ENCODE peak calls at places on chromosomes 5 and 9, in eight cellular contexts. One of them, this sample, is unnamed.

GRCh38 chr9:93071464-93071863 is 13.0 kb downstream of the SUSD3 start:
- DNase-seq in mammary epithelial cell: no peak
- DNase-seq in activated T-cell treated with anti-CD3 and anti-CD28 coated beads, Interleukin-2, amount 50 U/mL, for 72 hours: no peak
- DNase-seq in activated CD4-positive, alpha-beta T cell treated with anti-CD3 and anti-CD28 coated beads for 48 hours: peak
- DNase-seq in left colon: no peak
- DNase-seq in cardiac septum: no peak
- DNase-seq in M059J: peak
- DNase-seq in NCI-H1694 treated with DMSO at 0.1 percent for 48 hours: no peak
- DNase-seq in this sample: no peak

GRCh38 chr5:142839711-142840441 is 69.7 kb downstream of the ARHGAP26 start:
- DNase-seq in M059J: no peak
- DNase-seq in cardiac septum: no peak
- DNase-seq in mammary epithelial cell: no peak
- DNase-seq in left colon: no peak
- DNase-seq in activated CD4-positive, alpha-beta T cell treated with anti-CD3 and anti-CD28 coated beads for 48 hours: no peak
- DNase-seq in NCI-H1694 treated with DMSO at 0.1 percent for 48 hours: no peak
- DNase-seq in activated T-cell treated with anti-CD3 and anti-CD28 coated beads, Interleukin-2, amount 50 U/mL, for 72 hours: no peak
- DNase-seq in this sample: no peak

GRCh38 chr9:122200960-122201635 is 27.7 kb downstream of the LHX6 start:
- DNase-seq in cardiac septum: no peak
- DNase-seq in mammary epithelial cell: no peak
- DNase-seq in activated CD4-positive, alpha-beta T cell treated with anti-CD3 and anti-CD28 coated beads for 48 hours: no peak
- DNase-seq in NCI-H1694 treated with DMSO at 0.1 percent for 48 hours: no peak
- DNase-seq in activated T-cell treated with anti-CD3 and anti-CD28 coated beads, Interleukin-2, amount 50 U/mL, for 72 hours: no peak
- DNase-seq in left colon: no peak
- DNase-seq in M059J: peak
- DNase-seq in this sample: no peak

GRCh38 chr9:21936161-21936560 is 58.0 kb downstream of the CDKN2A start:
- DNase-seq in activated CD4-positive, alpha-beta T cell treated with anti-CD3 and anti-CD28 coated beads for 48 hours: no peak
- DNase-seq in mammary epithelial cell: no peak
- DNase-seq in M059J: no peak
- DNase-seq in cardiac septum: no peak
- DNase-seq in activated T-cell treated with anti-CD3 and anti-CD28 coated beads, Interleukin-2, amount 50 U/mL, for 72 hours: no peak
- DNase-seq in NCI-H1694 treated with DMSO at 0.1 percent for 48 hours: no peak
- DNase-seq in left colon: no peak
- DNase-seq in this sample: no peak

GRCh38 chr9:14584571-14584970 is 108.7 kb downstream of the ZDHHC21 start:
- DNase-seq in M059J: no peak
- DNase-seq in NCI-H1694 treated with DMSO at 0.1 percent for 48 hours: no peak
- DNase-seq in mammary epithelial cell: no peak
- DNase-seq in cardiac septum: no peak
- DNase-seq in activated CD4-positive, alpha-beta T cell treated with anti-CD3 and anti-CD28 coated beads for 48 hours: no peak
- DNase-seq in activated T-cell treated with anti-CD3 and anti-CD28 coated beads, Interleukin-2, amount 50 U/mL, for 72 hours: no peak
- DNase-seq in left colon: no peak
- DNase-seq in this sample: no peak

GRCh38 chr5:57036621-57037160 is 84.8 kb upstream of the MIER3 start:
- DNase-seq in M059J: no peak
- DNase-seq in activated T-cell treated with anti-CD3 and anti-CD28 coated beads, Interleukin-2, amount 50 U/mL, for 72 hours: no peak
- DNase-seq in NCI-H1694 treated with DMSO at 0.1 percent for 48 hours: no peak
- DNase-seq in left colon: no peak
- DNase-seq in mammary epithelial cell: no peak
- DNase-seq in cardiac septum: no peak
- DNase-seq in activated CD4-positive, alpha-beta T cell treated with anti-CD3 and anti-CD28 coated beads for 48 hours: no peak
- DNase-seq in this sample: no peak

GRCh38 chr5:140292212-140293040 is 10.5 kb downstream of the PFDN1 start:
- DNase-seq in mammary epithelial cell: no peak
- DNase-seq in M059J: no peak
- DNase-seq in activated T-cell treated with anti-CD3 and anti-CD28 coated beads, Interleukin-2, amount 50 U/mL, for 72 hours: no peak
- DNase-seq in left colon: no peak
- DNase-seq in cardiac septum: no peak
- DNase-seq in NCI-H1694 treated with DMSO at 0.1 percent for 48 hours: no peak
- DNase-seq in activated CD4-positive, alpha-beta T cell treated with anti-CD3 and anti-CD28 coated beads for 48 hours: no peak
- DNase-seq in this sample: no peak

GRCh38 chr5:135745897-135746500 is 88.5 kb upstream of the SLC25A48 start:
- DNase-seq in NCI-H1694 treated with DMSO at 0.1 percent for 48 hours: no peak
- DNase-seq in mammary epithelial cell: no peak
- DNase-seq in activated CD4-positive, alpha-beta T cell treated with anti-CD3 and anti-CD28 coated beads for 48 hours: no peak
- DNase-seq in cardiac septum: no peak
- DNase-seq in M059J: no peak
- DNase-seq in activated T-cell treated with anti-CD3 and anti-CD28 coated beads, Interleukin-2, amount 50 U/mL, for 72 hours: no peak
- DNase-seq in left colon: no peak
- DNase-seq in this sample: no peak

GRCh38 chr9:79482078-79482477 is 89.7 kb upstream of the TLE4 start:
- DNase-seq in cardiac septum: no peak
- DNase-seq in mammary epithelial cell: no peak
- DNase-seq in activated CD4-positive, alpha-beta T cell treated with anti-CD3 and anti-CD28 coated beads for 48 hours: no peak
- DNase-seq in activated T-cell treated with anti-CD3 and anti-CD28 coated beads, Interleukin-2, amount 50 U/mL, for 72 hours: no peak
- DNase-seq in left colon: no peak
- DNase-seq in M059J: no peak
- DNase-seq in NCI-H1694 treated with DMSO at 0.1 percent for 48 hours: no peak
- DNase-seq in this sample: no peak

GRCh38 chr5:33227746-33228145 is 213.0 kb upstream of the TARS1 start:
- DNase-seq in M059J: no peak
- DNase-seq in activated T-cell treated with anti-CD3 and anti-CD28 coated beads, Interleukin-2, amount 50 U/mL, for 72 hours: no peak
- DNase-seq in activated CD4-positive, alpha-beta T cell treated with anti-CD3 and anti-CD28 coated beads for 48 hours: no peak
- DNase-seq in cardiac septum: no peak
- DNase-seq in mammary epithelial cell: no peak
- DNase-seq in NCI-H1694 treated with DMSO at 0.1 percent for 48 hours: no peak
- DNase-seq in left colon: no peak
- DNase-seq in this sample: no peak

GRCh38 chr5:18553269-18553668 is 919.0 kb downstream of the TAF11L14 start:
- DNase-seq in NCI-H1694 treated with DMSO at 0.1 percent for 48 hours: no peak
- DNase-seq in M059J: peak
- DNase-seq in left colon: no peak
- DNase-seq in activated CD4-positive, alpha-beta T cell treated with anti-CD3 and anti-CD28 coated beads for 48 hours: no peak
- DNase-seq in mammary epithelial cell: peak
- DNase-seq in cardiac septum: no peak
- DNase-seq in activated T-cell treated with anti-CD3 and anti-CD28 coated beads, Interleukin-2, amount 50 U/mL, for 72 hours: no peak
- DNase-seq in this sample: no peak

GRCh38 chr9:109331353-109331752 is 10.5 kb upstream of the EPB41L4B start:
- DNase-seq in M059J: peak
- DNase-seq in cardiac septum: peak
- DNase-seq in NCI-H1694 treated with DMSO at 0.1 percent for 48 hours: no peak
- DNase-seq in activated CD4-positive, alpha-beta T cell treated with anti-CD3 and anti-CD28 coated beads for 48 hours: no peak
- DNase-seq in left colon: peak
- DNase-seq in mammary epithelial cell: peak
- DNase-seq in activated T-cell treated with anti-CD3 and anti-CD28 coated beads, Interleukin-2, amount 50 U/mL, for 72 hours: no peak
- DNase-seq in this sample: no peak

GRCh38 chr5:10251409-10251808 is 1.3 kb downstream of the CCT5 start:
- DNase-seq in left colon: no peak
- DNase-seq in M059J: no peak
- DNase-seq in activated T-cell treated with anti-CD3 and anti-CD28 coated beads, Interleukin-2, amount 50 U/mL, for 72 hours: no peak
- DNase-seq in NCI-H1694 treated with DMSO at 0.1 percent for 48 hours: no peak
- DNase-seq in cardiac septum: no peak
- DNase-seq in activated CD4-positive, alpha-beta T cell treated with anti-CD3 and anti-CD28 coated beads for 48 hours: no peak
- DNase-seq in mammary epithelial cell: no peak
- DNase-seq in this sample: no peak

GRCh38 chr9:136587145-136587943 is 41.5 kb upstream of the NOTCH1 start:
- DNase-seq in left colon: peak
- DNase-seq in M059J: no peak
- DNase-seq in cardiac septum: peak
- DNase-seq in activated CD4-positive, alpha-beta T cell treated with anti-CD3 and anti-CD28 coated beads for 48 hours: no peak
- DNase-seq in activated T-cell treated with anti-CD3 and anti-CD28 coated beads, Interleukin-2, amount 50 U/mL, for 72 hours: no peak
- DNase-seq in mammary epithelial cell: no peak
- DNase-seq in NCI-H1694 treated with DMSO at 0.1 percent for 48 hours: no peak
- DNase-seq in this sample: no peak

GRCh38 chr9:73896061-73896460 is 601.1 kb upstream of the RORB start:
- DNase-seq in activated CD4-positive, alpha-beta T cell treated with anti-CD3 and anti-CD28 coated beads for 48 hours: no peak
- DNase-seq in left colon: no peak
- DNase-seq in M059J: no peak
- DNase-seq in mammary epithelial cell: no peak
- DNase-seq in activated T-cell treated with anti-CD3 and anti-CD28 coated beads, Interleukin-2, amount 50 U/mL, for 72 hours: no peak
- DNase-seq in NCI-H1694 treated with DMSO at 0.1 percent for 48 hours: no peak
- DNase-seq in cardiac septum: no peak
- DNase-seq in this sample: no peak

GRCh38 chr9:3879315-3879714 is 353.5 kb upstream of the RFX3 start:
- DNase-seq in activated CD4-positive, alpha-beta T cell treated with anti-CD3 and anti-CD28 coated beads for 48 hours: no peak
- DNase-seq in NCI-H1694 treated with DMSO at 0.1 percent for 48 hours: peak
- DNase-seq in cardiac septum: no peak
- DNase-seq in mammary epithelial cell: no peak
- DNase-seq in activated T-cell treated with anti-CD3 and anti-CD28 coated beads, Interleukin-2, amount 50 U/mL, for 72 hours: no peak
- DNase-seq in left colon: no peak
- DNase-seq in M059J: no peak
- DNase-seq in this sample: peak

GRCh38 chr9:127208416-127208815 is 56.2 kb upstream of the GARNL3 start:
- DNase-seq in cardiac septum: no peak
- DNase-seq in activated CD4-positive, alpha-beta T cell treated with anti-CD3 and anti-CD28 coated beads for 48 hours: no peak
- DNase-seq in mammary epithelial cell: no peak
- DNase-seq in left colon: no peak
- DNase-seq in M059J: no peak
- DNase-seq in NCI-H1694 treated with DMSO at 0.1 percent for 48 hours: no peak
- DNase-seq in activated T-cell treated with anti-CD3 and anti-CD28 coated beads, Interleukin-2, amount 50 U/mL, for 72 hours: no peak
- DNase-seq in this sample: no peak

GRCh38 chr9:106305428-106306133 is 557.4 kb upstream of the ZNF462 start:
- DNase-seq in cardiac septum: no peak
- DNase-seq in mammary epithelial cell: no peak
- DNase-seq in M059J: no peak
- DNase-seq in activated CD4-positive, alpha-beta T cell treated with anti-CD3 and anti-CD28 coated beads for 48 hours: no peak
- DNase-seq in NCI-H1694 treated with DMSO at 0.1 percent for 48 hours: no peak
- DNase-seq in left colon: no peak
- DNase-seq in activated T-cell treated with anti-CD3 and anti-CD28 coated beads, Interleukin-2, amount 50 U/mL, for 72 hours: no peak
- DNase-seq in this sample: no peak

GRCh38 chr5:80268916-80269315 is 13.1 kb upstream of the SERINC5 start:
- DNase-seq in cardiac septum: no peak
- DNase-seq in activated CD4-positive, alpha-beta T cell treated with anti-CD3 and anti-CD28 coated beads for 48 hours: no peak
- DNase-seq in mammary epithelial cell: no peak
- DNase-seq in NCI-H1694 treated with DMSO at 0.1 percent for 48 hours: no peak
- DNase-seq in left colon: no peak
- DNase-seq in activated T-cell treated with anti-CD3 and anti-CD28 coated beads, Interleukin-2, amount 50 U/mL, for 72 hours: no peak
- DNase-seq in M059J: no peak
- DNase-seq in this sample: no peak

GRCh38 chr9:136656795-136657611 is 5.7 kb upstream of the EGFL7 start:
- DNase-seq in M059J: no peak
- DNase-seq in cardiac septum: no peak
- DNase-seq in mammary epithelial cell: no peak
- DNase-seq in activated T-cell treated with anti-CD3 and anti-CD28 coated beads, Interleukin-2, amount 50 U/mL, for 72 hours: no peak
- DNase-seq in NCI-H1694 treated with DMSO at 0.1 percent for 48 hours: no peak
- DNase-seq in activated CD4-positive, alpha-beta T cell treated with anti-CD3 and anti-CD28 coated beads for 48 hours: no peak
- DNase-seq in left colon: peak
- DNase-seq in this sample: peak

GRCh38 chr5:87369431-87369830 is 43.3 kb downstream of the CCNH start:
- DNase-seq in cardiac septum: no peak
- DNase-seq in NCI-H1694 treated with DMSO at 0.1 percent for 48 hours: no peak
- DNase-seq in activated T-cell treated with anti-CD3 and anti-CD28 coated beads, Interleukin-2, amount 50 U/mL, for 72 hours: no peak
- DNase-seq in activated CD4-positive, alpha-beta T cell treated with anti-CD3 and anti-CD28 coated beads for 48 hours: no peak
- DNase-seq in left colon: no peak
- DNase-seq in mammary epithelial cell: no peak
- DNase-seq in M059J: no peak
- DNase-seq in this sample: no peak

GRCh38 chr9:78439866-78440830 is 143.2 kb downstream of the PSAT1 start:
- DNase-seq in activated T-cell treated with anti-CD3 and anti-CD28 coated beads, Interleukin-2, amount 50 U/mL, for 72 hours: no peak
- DNase-seq in activated CD4-positive, alpha-beta T cell treated with anti-CD3 and anti-CD28 coated beads for 48 hours: no peak
- DNase-seq in cardiac septum: no peak
- DNase-seq in M059J: peak
- DNase-seq in mammary epithelial cell: no peak
- DNase-seq in left colon: no peak
- DNase-seq in NCI-H1694 treated with DMSO at 0.1 percent for 48 hours: peak
- DNase-seq in this sample: no peak

GRCh38 chr9:112049834-112050516 is 125.1 kb downstream of the SUSD1 start:
- DNase-seq in activated T-cell treated with anti-CD3 and anti-CD28 coated beads, Interleukin-2, amount 50 U/mL, for 72 hours: no peak
- DNase-seq in left colon: no peak
- DNase-seq in cardiac septum: no peak
- DNase-seq in M059J: peak
- DNase-seq in NCI-H1694 treated with DMSO at 0.1 percent for 48 hours: no peak
- DNase-seq in mammary epithelial cell: no peak
- DNase-seq in activated CD4-positive, alpha-beta T cell treated with anti-CD3 and anti-CD28 coated beads for 48 hours: no peak
- DNase-seq in this sample: no peak

GRCh38 chr9:133524679-133525228 is at the start of gene MYMK:
- DNase-seq in NCI-H1694 treated with DMSO at 0.1 percent for 48 hours: no peak
- DNase-seq in left colon: no peak
- DNase-seq in M059J: no peak
- DNase-seq in activated CD4-positive, alpha-beta T cell treated with anti-CD3 and anti-CD28 coated beads for 48 hours: no peak
- DNase-seq in activated T-cell treated with anti-CD3 and anti-CD28 coated beads, Interleukin-2, amount 50 U/mL, for 72 hours: no peak
- DNase-seq in mammary epithelial cell: no peak
- DNase-seq in cardiac septum: no peak
- DNase-seq in this sample: no peak

GRCh38 chr5:151675225-151675955 is 11.3 kb downstream of the SPARC start:
- DNase-seq in activated CD4-positive, alpha-beta T cell treated with anti-CD3 and anti-CD28 coated beads for 48 hours: no peak
- DNase-seq in cardiac septum: no peak
- DNase-seq in M059J: no peak
- DNase-seq in left colon: no peak
- DNase-seq in activated T-cell treated with anti-CD3 and anti-CD28 coated beads, Interleukin-2, amount 50 U/mL, for 72 hours: no peak
- DNase-seq in mammary epithelial cell: no peak
- DNase-seq in NCI-H1694 treated with DMSO at 0.1 percent for 48 hours: no peak
- DNase-seq in this sample: no peak

GRCh38 chr5:15834596-15835245 is 334.7 kb downstream of the FBXL7 start:
- DNase-seq in mammary epithelial cell: peak
- DNase-seq in NCI-H1694 treated with DMSO at 0.1 percent for 48 hours: no peak
- DNase-seq in cardiac septum: no peak
- DNase-seq in activated CD4-positive, alpha-beta T cell treated with anti-CD3 and anti-CD28 coated beads for 48 hours: no peak
- DNase-seq in activated T-cell treated with anti-CD3 and anti-CD28 coated beads, Interleukin-2, amount 50 U/mL, for 72 hours: no peak
- DNase-seq in M059J: peak
- DNase-seq in left colon: no peak
- DNase-seq in this sample: no peak

GRCh38 chr9:119639287-119639955 is 270.2 kb upstream of the BRINP1 start:
- DNase-seq in activated T-cell treated with anti-CD3 and anti-CD28 coated beads, Interleukin-2, amount 50 U/mL, for 72 hours: no peak
- DNase-seq in activated CD4-positive, alpha-beta T cell treated with anti-CD3 and anti-CD28 coated beads for 48 hours: no peak
- DNase-seq in M059J: peak
- DNase-seq in mammary epithelial cell: no peak
- DNase-seq in cardiac septum: no peak
- DNase-seq in left colon: no peak
- DNase-seq in NCI-H1694 treated with DMSO at 0.1 percent for 48 hours: peak
- DNase-seq in this sample: peak

GRCh38 chr9:89116064-89116817 is 62.4 kb downstream of the SHC3 start:
- DNase-seq in M059J: peak
- DNase-seq in activated CD4-positive, alpha-beta T cell treated with anti-CD3 and anti-CD28 coated beads for 48 hours: no peak
- DNase-seq in left colon: no peak
- DNase-seq in cardiac septum: no peak
- DNase-seq in mammary epithelial cell: peak
- DNase-seq in activated T-cell treated with anti-CD3 and anti-CD28 coated beads, Interleukin-2, amount 50 U/mL, for 72 hours: no peak
- DNase-seq in NCI-H1694 treated with DMSO at 0.1 percent for 48 hours: no peak
- DNase-seq in this sample: no peak

GRCh38 chr5:66814146-66814991 is 218.2 kb downstream of the MAST4 start:
- DNase-seq in cardiac septum: no peak
- DNase-seq in left colon: peak
- DNase-seq in NCI-H1694 treated with DMSO at 0.1 percent for 48 hours: peak
- DNase-seq in activated CD4-positive, alpha-beta T cell treated with anti-CD3 and anti-CD28 coated beads for 48 hours: peak
- DNase-seq in activated T-cell treated with anti-CD3 and anti-CD28 coated beads, Interleukin-2, amount 50 U/mL, for 72 hours: peak
- DNase-seq in mammary epithelial cell: peak
- DNase-seq in M059J: peak
- DNase-seq in this sample: no peak

GRCh38 chr9:107693620-107694326 is 204.2 kb upstream of the KLF4 start:
- DNase-seq in M059J: peak
- DNase-seq in activated T-cell treated with anti-CD3 and anti-CD28 coated beads, Interleukin-2, amount 50 U/mL, for 72 hours: no peak
- DNase-seq in mammary epithelial cell: peak
- DNase-seq in left colon: no peak
- DNase-seq in activated CD4-positive, alpha-beta T cell treated with anti-CD3 and anti-CD28 coated beads for 48 hours: no peak
- DNase-seq in cardiac septum: no peak
- DNase-seq in NCI-H1694 treated with DMSO at 0.1 percent for 48 hours: peak
- DNase-seq in this sample: no peak

GRCh38 chr9:26947736-26948135 is 694 bp upstream of the PLAA start:
- DNase-seq in NCI-H1694 treated with DMSO at 0.1 percent for 48 hours: no peak
- DNase-seq in activated T-cell treated with anti-CD3 and anti-CD28 coated beads, Interleukin-2, amount 50 U/mL, for 72 hours: peak
- DNase-seq in left colon: peak
- DNase-seq in M059J: peak
- DNase-seq in mammary epithelial cell: no peak
- DNase-seq in activated CD4-positive, alpha-beta T cell treated with anti-CD3 and anti-CD28 coated beads for 48 hours: peak
- DNase-seq in cardiac septum: no peak
- DNase-seq in this sample: no peak

GRCh38 chr5:172141949-172142319 is 46.1 kb downstream of the STK10 start:
- DNase-seq in cardiac septum: no peak
- DNase-seq in M059J: no peak
- DNase-seq in left colon: no peak
- DNase-seq in NCI-H1694 treated with DMSO at 0.1 percent for 48 hours: no peak
- DNase-seq in activated T-cell treated with anti-CD3 and anti-CD28 coated beads, Interleukin-2, amount 50 U/mL, for 72 hours: no peak
- DNase-seq in mammary epithelial cell: no peak
- DNase-seq in activated CD4-positive, alpha-beta T cell treated with anti-CD3 and anti-CD28 coated beads for 48 hours: no peak
- DNase-seq in this sample: no peak

GRCh38 chr5:40736103-40736875 is 19.5 kb downstream of the TTC33 start:
- DNase-seq in M059J: peak
- DNase-seq in activated T-cell treated with anti-CD3 and anti-CD28 coated beads, Interleukin-2, amount 50 U/mL, for 72 hours: peak
- DNase-seq in cardiac septum: no peak
- DNase-seq in mammary epithelial cell: peak
- DNase-seq in NCI-H1694 treated with DMSO at 0.1 percent for 48 hours: peak
- DNase-seq in activated CD4-positive, alpha-beta T cell treated with anti-CD3 and anti-CD28 coated beads for 48 hours: no peak
- DNase-seq in left colon: no peak
- DNase-seq in this sample: peak

GRCh38 chr5:88675159-88675757 is 207.7 kb downstream of the MEF2C start:
- DNase-seq in cardiac septum: no peak
- DNase-seq in left colon: no peak
- DNase-seq in M059J: peak
- DNase-seq in mammary epithelial cell: no peak
- DNase-seq in NCI-H1694 treated with DMSO at 0.1 percent for 48 hours: no peak
- DNase-seq in activated CD4-positive, alpha-beta T cell treated with anti-CD3 and anti-CD28 coated beads for 48 hours: no peak
- DNase-seq in activated T-cell treated with anti-CD3 and anti-CD28 coated beads, Interleukin-2, amount 50 U/mL, for 72 hours: no peak
- DNase-seq in this sample: no peak

This sample was measured in NCI-H524 treated with DMSO at 0.1 percent for 48 hours.